ENCODE peak calls at places on chromosomes 12 and 14, in ten cellular contexts. S, F, D, P, L, R, V, I, Y and K are unnamed samples.

GRCh38 chr12:14356147-14356546 is 9.3 kb upstream of the ATF7IP start:
- DNase-seq in D (no peak), L (peak; percentile 39), S (no peak), I (no peak), P (no peak), V (no peak), F (no peak), R (no peak), Y (no peak), K (no peak)

GRCh38 chr12:33514893-33515292 is 75.3 kb upstream of the SYT10 start:
- DNase-seq in I (no peak), L (no peak), R (no peak), P (no peak), S (no peak), F (no peak), Y (no peak), V (no peak), D (no peak), K (no peak)

GRCh38 chr12:107903377-107904061 is 129.0 kb downstream of the ASCL4 start:
- DNase-seq in P (no peak), F (peak; percentile 21), Y (no peak), S (no peak), V (no peak), R (peak; percentile 86), L (peak; percentile 61), D (no peak), I (peak; percentile 86), K (no peak)

GRCh38 chr14:33839193-33840076 is 111.4 kb downstream of the EGLN3 start:
- DNase-seq in L (peak; percentile 42), R (no peak), Y (peak; percentile 62), F (peak; percentile 40), S (peak; percentile 40), P (peak; percentile 75), V (peak; percentile 31), D (peak; percentile 9), I (peak; percentile 39), K (no peak)

GRCh38 chr12:88207921-88208640 is 66.0 kb downstream of the TMTC3 start:
- DNase-seq in S (peak; percentile 79), R (no peak), L (no peak), I (no peak), F (no peak), V (no peak), Y (no peak), P (peak; percentile 23), D (no peak), K (no peak)

GRCh38 chr14:87799400-87799799 is 193.6 kb downstream of the GALC start:
- DNase-seq in P (no peak), I (no peak), L (no peak), F (no peak), D (no peak), R (no peak), Y (no peak), S (no peak), V (no peak), K (no peak)

GRCh38 chr14:88299865-88300264 is 23.2 kb downstream of the KCNK10 start:
- DNase-seq in L (no peak), I (no peak), R (no peak), D (no peak), S (no peak), F (no peak), P (no peak), V (no peak), Y (no peak), K (no peak)

GRCh38 chr14:86838363-86838762 is 1154.6 kb downstream of the GALC start:
- DNase-seq in S (no peak), I (no peak), R (no peak), P (no peak), D (no peak), L (peak; percentile 12), V (no peak), F (no peak), Y (no peak), K (no peak)

GRCh38 chr14:97802430-97802829 is 1005.2 kb downstream of the VRK1 start:
- DNase-seq in V (no peak), L (no peak), F (no peak), R (no peak), P (no peak), Y (no peak), D (no peak), S (no peak), I (no peak), K (no peak)

GRCh38 chr14:53630336-53630735 is 326.3 kb downstream of the BMP4 start:
- DNase-seq in I (no peak), S (no peak), Y (no peak), V (no peak), P (no peak), R (no peak), L (no peak), F (no peak), D (no peak), K (no peak)

GRCh38 chr12:49705479-49706267 is 1.5 kb downstream of the FMNL3 start:
- DNase-seq in S (peak; percentile 84), F (peak; percentile 53), I (peak; percentile 30), L (no peak), V (no peak), R (no peak), Y (peak; percentile 28), P (no peak), D (no peak), K (no peak)

GRCh38 chr12:75960086-75960910 is 71.3 kb downstream of the PHLDA1 start:
- DNase-seq in D (no peak), Y (no peak), P (no peak), V (no peak), I (peak; percentile 39), L (no peak), S (peak; percentile 18), F (no peak), R (no peak), K (no peak)

GRCh38 chr12:89768586-89769482 is 60.2 kb upstream of the ATP2B1 start:
- DNase-seq in L (peak; percentile 78), P (no peak), R (no peak), S (peak; percentile 98), F (no peak), D (no peak), Y (no peak), V (peak; percentile 95), I (peak; percentile 25), K (no peak)

GRCh38 chr12:30829876-30830275 is 75.1 kb upstream of the CAPRIN2 start:
- DNase-seq in Y (no peak), D (no peak), F (no peak), R (no peak), I (no peak), L (no peak), V (no peak), P (no peak), S (no peak), K (no peak)

GRCh38 chr12:65759735-65760134 is 64.5 kb upstream of the HMGA2 start:
- DNase-seq in F (no peak), V (no peak), Y (no peak), R (no peak), L (no peak), I (no peak), P (no peak), S (no peak), D (no peak), K (no peak)

GRCh38 chr12:19196959-19197630 is 67.6 kb downstream of the PLEKHA5 start:
- DNase-seq in F (no peak), R (no peak), L (no peak), P (no peak), D (no peak), V (no peak), S (peak; percentile 32), Y (no peak), I (no peak), K (no peak)

GRCh38 chr14:88695873-88696272 is 96.9 kb downstream of the EML5 start:
- DNase-seq in D (no peak), R (no peak), Y (no peak), I (no peak), S (peak; percentile 30), P (no peak), F (no peak), L (no peak), V (no peak), K (no peak)

GRCh38 chr12:4271433-4272013 is 2.0 kb upstream of the CCND2 start:
- DNase-seq in V (no peak), L (no peak), S (no peak), P (no peak), I (no peak), Y (no peak), D (no peak), F (no peak), R (no peak), K (no peak)
- TF ChIP-seq POLR2A in V (no peak), L (no peak), S (no peak), P (peak; percentile 64), I (peak; percentile 63), Y (no peak), D (peak; percentile 30), F (no peak), R (no peak), K (no peak)

GRCh38 chr12:6326316-6326959 is 15.4 kb downstream of the TNFRSF1A start:
- DNase-seq in F (peak; percentile 70), R (no peak), P (no peak), S (peak; percentile 52), L (peak; percentile 85), D (no peak), V (no peak), I (peak; percentile 54), Y (peak; percentile 86), K (no peak)
- H3K4me1 ChIP-seq in F (peaks cover 19% of the 10 kb centered on the region), R (peaks cover 16% of the 10 kb centered on the region), P (no peaks in the 10 kb centered on the region), S (peaks cover 27% of the 10 kb centered on the region), L (peaks cover 97% of the 10 kb centered on the region), D (peaks cover 61% of the 10 kb centered on the region), V (peaks cover 12% of the 10 kb centered on the region), I (peaks cover 42% of the 10 kb centered on the region), Y (no peaks in the 10 kb centered on the region), K (peaks cover 8% of the 10 kb centered on the region)

GRCh38 chr12:111064982-111065381 is 144.6 kb upstream of the MYL2 start:
- DNase-seq in P (no peak), I (no peak), Y (no peak), V (no peak), D (no peak), R (no peak), S (no peak), L (no peak), F (no peak), K (no peak)
- H3K27ac ChIP-seq in P (no peak overlapping the region), I (no peak overlapping the region), Y (no peak overlapping the region), V (no peak overlapping the region), D (no peak overlapping the region), R (no peak overlapping the region), S (no peak overlapping the region), L (peak overlapping the region; percentile 74), F (no peak overlapping the region), K (no peak overlapping the region)

GRCh38 chr12:124913474-124914391 is 717 bp downstream of the UBC start:
- DNase-seq in V (no peak), L (peak; percentile 94), R (peak; percentile 94), D (peak; percentile 90), Y (peak; percentile 88), I (peak; percentile 94), S (peak; percentile 68), F (peak; percentile 79), P (peak; percentile 83), K (peak; percentile 92)

GRCh38 chr12:124914392-124915248 is at the start of gene UBC:
- DNase-seq in Y (peak; percentile 95), I (peak; percentile 95), R (peak; percentile 97), V (peak; percentile 87), P (peak; percentile 96), F (peak; percentile 93), L (peak; percentile 97), D (peak; percentile 91), S (peak; percentile 92), K (peak; percentile 92)

GRCh38 chr12:124906606-124907261 is 7.7 kb downstream of the UBC start:
- DNase-seq in R (peak; percentile 84), L (peak; percentile 96), D (peak; percentile 88), V (peak; percentile 94), S (peak; percentile 90), P (peak; percentile 100), Y (peak; percentile 95), I (peak; percentile 95), F (peak; percentile 74), K (peak; percentile 90)

GRCh38 chr12:124909831-124910560 is 4.5 kb downstream of the UBC start:
- DNase-seq in D (no peak), P (no peak), F (no peak), Y (no peak), R (no peak), S (peak; percentile 48), V (no peak), I (no peak), L (peak; percentile 82), K (no peak)

GRCh38 chr12:124910561-124911478 is 3.6 kb downstream of the UBC start:
- DNase-seq in P (peak; percentile 41), D (no peak), S (peak; percentile 42), F (no peak), I (no peak), L (peak; percentile 72), R (no peak), Y (no peak), V (no peak), K (no peak)
- TF ChIP-seq POLR2A in P (peak; percentile 28), D (peak; percentile 43), S (peak; percentile 92), F (no peak), I (peak; percentile 79), L (peak; percentile 25), R (peak; percentile 76), Y (no peak), V (peak; percentile 54), K (peak; percentile 69)